ENCODE peak calls at places on chromosomes 7 and 10, in nine cellular contexts. V is stimulated activated naive CD8-positive, alpha-beta T cell treated with anti-CD3 and anti-CD28 coated beads, Interleukin-15, Interleukin-2, amounts not matched to agents 100 U/mL and 50 U/mL, for 24 hours; S is germinal center; Q is activated naive CD4-positive, alpha-beta T cell treated with anti-CD3 and anti-CD28 coated beads, Interleukin-2, amount 10 ng/mL, durations not matched to agents 7 days and 5 days; Y is heart left ventricle; A is AG08396; M is CD4-positive, alpha-beta memory T cell; X is gastrocnemius medialis; O is fibroblast of the aortic adventitia. R is an unnamed sample.

GRCh38 chr10:119917777-119918176 is 25.2 kb downstream of the SEC23IP start:
- DNase-seq in V (no peak), S (no peak), Q (no peak), Y (no peak), A (no peak), M (no peak), X (no peak), O (peak), R (no peak)

GRCh38 chr7:14836571-14837189 is 65.9 kb downstream of the DGKB start:
- DNase-seq in V (no peak), S (no peak), Q (no peak), Y (peak), A (peak), M (no peak), X (peak), O (peak), R (no peak)

GRCh38 chr10:16470747-16471146 is 33.9 kb downstream of the PTER start:
- DNase-seq in V (peak), S (no peak), Q (no peak), Y (no peak), A (no peak), M (peak), X (no peak), O (no peak), R (peak)

GRCh38 chr10:15333909-15334649 is 37.0 kb downstream of the FAM171A1 start:
- DNase-seq in V (no peak), S (no peak), Q (no peak), Y (no peak), A (peak), M (no peak), X (no peak), O (no peak), R (no peak)

GRCh38 chr10:118565301-118566075 is 30.0 kb downstream of the PRLHR start:
- DNase-seq in V (no peak), S (no peak), Q (no peak), Y (no peak), A (no peak), M (no peak), X (no peak), O (no peak), R (no peak)

GRCh38 chr10:102596506-102596971 is 47.7 kb upstream of the TRIM8 start:
- DNase-seq in V (peak), S (peak), Q (peak), Y (no peak), A (peak), M (no peak), X (peak), O (peak), R (peak)

GRCh38 chr7:22726345-22726848 is 603 bp upstream of the IL6 start:
- DNase-seq in V (peak), S (peak), Q (peak), Y (no peak), A (peak), M (peak), X (peak), O (peak), R (peak)

GRCh38 chr7:47619806-47620205 is 37.9 kb upstream of the TNS3 start:
- DNase-seq in V (no peak), S (no peak), Q (no peak), Y (no peak), A (no peak), M (no peak), X (no peak), O (no peak), R (no peak)

GRCh38 chr10:34178196-34178595 is 636.9 kb downstream of the PARD3 start:
- DNase-seq in V (no peak), S (no peak), Q (no peak), Y (no peak), A (no peak), M (no peak), X (no peak), O (no peak), R (no peak)

GRCh38 chr7:112226701-112227276 is 20.3 kb downstream of the ZNF277 start:
- DNase-seq in V (no peak), S (no peak), Q (no peak), Y (no peak), A (no peak), M (no peak), X (no peak), O (peak), R (no peak)

GRCh38 chr10:124944982-124945381 is 3.1 kb downstream of the ZRANB1 start:
- DNase-seq in V (no peak), S (no peak), Q (no peak), Y (no peak), A (peak), M (no peak), X (no peak), O (peak), R (no peak)

GRCh38 chr10:88342733-88343310 is 240.3 kb downstream of the RNLS start:
- DNase-seq in V (no peak), S (no peak), Q (no peak), Y (no peak), A (no peak), M (no peak), X (no peak), O (no peak), R (no peak)

GRCh38 chr10:98492763-98493162 is 46.0 kb upstream of the HPS1 start:
- DNase-seq in V (no peak), S (no peak), Q (no peak), Y (no peak), A (no peak), M (no peak), X (no peak), O (no peak), R (no peak)

GRCh38 chr10:49298666-49298989 is 342 bp upstream of the C10orf71 start:
- DNase-seq in V (no peak), S (no peak), Q (no peak), Y (no peak), A (peak), M (no peak), X (peak), O (peak), R (no peak)

GRCh38 chr7:149733554-149734513 is 39.6 kb downstream of the ZNF467 start:
- DNase-seq in V (no peak), S (no peak), Q (no peak), Y (no peak), A (no peak), M (no peak), X (no peak), O (no peak), R (no peak)

GRCh38 chr7:40177071-40177470 is 42.3 kb downstream of the SUGCT start:
- DNase-seq in V (no peak), S (no peak), Q (no peak), Y (no peak), A (no peak), M (no peak), X (no peak), O (no peak), R (no peak)

GRCh38 chr10:24713086-24713485 is 10.6 kb downstream of the ARHGAP21 start:
- DNase-seq in V (no peak), S (no peak), Q (no peak), Y (no peak), A (no peak), M (no peak), X (no peak), O (no peak), R (no peak)

GRCh38 chr7:5629941-5630340 is 151.5 kb downstream of the RNF216 start:
- DNase-seq in V (peak), S (no peak), Q (peak), Y (peak), A (peak), M (peak), X (no peak), O (peak), R (peak)

GRCh38 chr10:132867801-132868644 is 74.3 kb downstream of the CFAP46 start:
- DNase-seq in V (no peak), S (no peak), Q (peak), Y (peak), A (no peak), M (no peak), X (peak), O (no peak), R (no peak)

GRCh38 chr10:105699504-105699903 is 1058.4 kb downstream of the SORCS3 start:
- DNase-seq in V (no peak), S (no peak), Q (no peak), Y (no peak), A (no peak), M (no peak), X (no peak), O (no peak), R (no peak)

GRCh38 chr10:23151071-23151470 is 41.0 kb upstream of the PTF1A start:
- DNase-seq in V (no peak), S (no peak), Q (no peak), Y (no peak), A (no peak), M (no peak), X (no peak), O (no peak), R (no peak)

GRCh38 chr10:122128357-122128756 is 139.4 kb downstream of the TACC2 start:
- DNase-seq in V (no peak), S (no peak), Q (no peak), Y (peak), A (peak), M (no peak), X (peak), O (peak), R (no peak)

GRCh38 chr7:34091330-34091917 is 186.1 kb downstream of the BMPER start:
- DNase-seq in V (no peak), S (peak), Q (no peak), Y (no peak), A (peak), M (no peak), X (peak), O (peak), R (no peak)

GRCh38 chr10:89470628-89471027 is 56.3 kb downstream of the IFIT5 start:
- DNase-seq in V (no peak), S (no peak), Q (no peak), Y (no peak), A (no peak), M (no peak), X (no peak), O (no peak), R (no peak)